ENCODE peak calls at places on chromosomes 1 and 21, in six cellular contexts. K is neuronal stem cell, O is IMR-90, P is mesenchymal stem cell, H is trophoblast cell, W is H1. R is an unnamed sample.

GRCh38 chr1:36160949-36161485 is 5.1 kb downstream of the MAP7D1 start:
- DNase-seq in P (peak), H (no peak), W (no peak), K (no peak), O (peak), R (peak)

GRCh38 chr1:182687361-182687760 is 3.0 kb upstream of the RGS8 start:
- DNase-seq in P (no peak), W (no peak), H (peak), K (no peak), O (no peak), R (no peak)

GRCh38 chr1:18299441-18300338 is 181.0 kb upstream of the KLHDC7A start:
- DNase-seq in H (peak), P (no peak), W (no peak), K (peak), O (no peak), R (peak)

GRCh38 chr1:143625886-143626285 is 345.9 kb downstream of the FAM72C start:
- DNase-seq in O (no peak), K (no peak), W (no peak), P (no peak), H (no peak), R (no peak)

GRCh38 chr1:218324226-218324580 is 20.9 kb upstream of the TGFB2 start:
- DNase-seq in P (no peak), O (no peak), K (no peak), H (no peak), W (no peak), R (no peak)

GRCh38 chr1:60974973-60975372 is 107.4 kb upstream of the NFIA start:
- DNase-seq in K (no peak), H (no peak), W (no peak), P (no peak), O (no peak), R (no peak)

GRCh38 chr1:223456747-223457146 is 63.5 kb downstream of the CCDC185 start:
- DNase-seq in P (no peak), W (no peak), O (no peak), H (no peak), K (no peak), R (no peak)

GRCh38 chr1:15727021-15727420 is 9.0 kb upstream of the SLC25A34 start:
- DNase-seq in K (no peak), H (no peak), P (no peak), W (no peak), O (no peak), R (no peak)

GRCh38 chr1:119544165-119544762 is 37.3 kb downstream of the HSD3B1 start:
- DNase-seq in O (no peak), W (no peak), H (peak), P (peak), K (no peak), R (peak)

GRCh38 chr1:49200738-49201137 is 424.0 kb upstream of the BEND5 start:
- DNase-seq in H (no peak), K (no peak), O (no peak), P (no peak), W (no peak), R (no peak)

GRCh38 chr1:237864338-237865244 is 26.1 kb downstream of the ZP4 start:
- DNase-seq in O (no peak), W (peak), P (peak), H (peak), K (peak), R (peak)

GRCh38 chr21:37073417-37074194 is 552 bp downstream of the TTC3 start:
- DNase-seq in H (peak), O (peak), P (peak), W (no peak), K (no peak), R (no peak)

GRCh38 chr1:46065405-46065804 is 67.0 kb downstream of the PIK3R3 start:
- DNase-seq in K (no peak), P (no peak), O (no peak), H (no peak), W (no peak), R (no peak)

GRCh38 chr1:99965646-99966375 is 4.0 kb upstream of the SLC35A3 start:
- DNase-seq in O (no peak), W (no peak), K (no peak), H (peak), P (no peak), R (no peak)

GRCh38 chr1:20725189-20726106 is 7.1 kb downstream of the SH2D5 start:
- DNase-seq in K (no peak), H (no peak), W (no peak), O (peak), P (peak), R (peak)

GRCh38 chr1:156876281-156876680 is 15.6 kb downstream of the NTRK1 start:
- DNase-seq in W (peak), H (no peak), P (no peak), O (no peak), K (no peak), R (peak)

GRCh38 chr1:61332196-61332753 is 249.9 kb downstream of the NFIA start:
- DNase-seq in O (no peak), K (no peak), P (no peak), H (no peak), W (no peak), R (no peak)

GRCh38 chr1:41954533-41954944 is 35.8 kb upstream of the HIVEP3 start:
- DNase-seq in W (peak), H (peak), K (no peak), O (peak), P (peak), R (peak)

GRCh38 chr1:19831441-19831840 is 16.4 kb upstream of the RNF186 start:
- DNase-seq in K (no peak), H (no peak), P (no peak), O (no peak), W (no peak), R (no peak)

GRCh38 chr1:97796716-97797115 is 124.1 kb downstream of the DPYD start:
- DNase-seq in W (no peak), H (no peak), O (peak), K (no peak), P (peak), R (no peak)

GRCh38 chr1:173302890-173303829 is 96.0 kb upstream of the TNFSF4 start:
- DNase-seq in K (no peak), O (no peak), W (no peak), P (no peak), H (no peak), R (no peak)

GRCh38 chr1:51936531-51936930 is 54.0 kb downstream of the RAB3B start:
- DNase-seq in O (peak), H (peak), W (no peak), P (no peak), K (no peak), R (no peak)

GRCh38 chr21:44408226-44408625 is 47.1 kb upstream of the LRRC3 start:
- DNase-seq in H (no peak), K (no peak), O (no peak), W (no peak), P (no peak), R (no peak)

GRCh38 chr1:66644331-66644730 is 107.9 kb upstream of the DYNLT5 start:
- DNase-seq in K (no peak), W (no peak), O (no peak), H (no peak), P (no peak), R (no peak)

GRCh38 chr21:46457801-46458314 is 833 bp upstream of the DIP2A start:
- DNase-seq in O (peak), P (peak), W (no peak), K (no peak), H (peak), R (peak)

GRCh38 chr1:64147759-64148158 is 55.7 kb upstream of the UBE2U start:
- DNase-seq in H (no peak), K (no peak), O (no peak), W (no peak), P (no peak), R (no peak)

GRCh38 chr1:100834779-100835645 is 59.6 kb downstream of the EXTL2 start:
- DNase-seq in W (no peak), K (no peak), P (no peak), O (peak), H (peak), R (peak)

GRCh38 chr1:78048446-78048845 is 2.7 kb downstream of the GIPC2 start:
- DNase-seq in P (no peak), K (no peak), H (no peak), O (no peak), W (no peak), R (no peak)

GRCh38 chr1:218865591-218865990 is 308.1 kb upstream of the LYPLAL1 start:
- DNase-seq in K (no peak), P (peak), H (peak), O (peak), W (no peak), R (no peak)

GRCh38 chr1:208243522-208243850 is 698 bp downstream of the PLXNA2 start:
- DNase-seq in W (no peak), K (no peak), P (no peak), H (peak), O (no peak), R (no peak)

GRCh38 chr1:231931846-231932454 is 305.4 kb downstream of the DISC1 start:
- DNase-seq in W (peak), K (no peak), O (no peak), H (peak), P (no peak), R (peak)

GRCh38 chr1:197469620-197470210 is 201.7 kb downstream of the CRB1 start:
- DNase-seq in W (no peak), K (no peak), O (no peak), H (no peak), P (no peak), R (no peak)

GRCh38 chr21:36567216-36567917 is 87.4 kb upstream of the CLDN14 start:
- DNase-seq in K (no peak), P (no peak), H (no peak), W (no peak), O (no peak), R (no peak)

GRCh38 chr1:28703629-28704028 is 33.1 kb upstream of the YTHDF2 start:
- DNase-seq in O (no peak), W (no peak), H (no peak), P (no peak), K (no peak), R (no peak)

GRCh38 chr1:17028662-17029188 is 17.0 kb upstream of the ATP13A2 start:
- DNase-seq in P (no peak), K (no peak), O (no peak), H (no peak), W (no peak), R (no peak)

GRCh38 chr1:17027403-17027802 is 15.7 kb upstream of the ATP13A2 start:
- DNase-seq in W (no peak), O (no peak), K (no peak), P (no peak), H (no peak), R (no peak)

GRCh38 chr1:17030186-17030585 is 18.5 kb upstream of the ATP13A2 start:
- DNase-seq in W (no peak), K (no peak), O (no peak), H (peak), P (no peak), R (no peak)

GRCh38 chr1:17024721-17025120 is 13.0 kb upstream of the ATP13A2 start:
- DNase-seq in K (no peak), P (no peak), O (no peak), W (no peak), H (no peak), R (no peak)

GRCh38 chr1:17027900-17028299 is 16.2 kb upstream of the ATP13A2 start:
- DNase-seq in W (no peak), O (no peak), P (no peak), H (no peak), K (no peak), R (no peak)
- H2AFZ ChIP-seq in W (no peak), O (no peak), P (no peak), H (no peak), K (no peak), R (no peak)

GRCh38 chr1:67717876-67718275 is 32.9 kb downstream of the GADD45A start:
- DNase-seq in O (peak), W (no peak), H (peak), K (no peak), P (no peak), R (no peak)

GRCh38 chr1:67719329-67720196 is 34.6 kb downstream of the GADD45A start:
- DNase-seq in W (no peak), O (no peak), H (no peak), K (no peak), P (no peak), R (no peak)

GRCh38 chr1:67716800-67717199 is 31.8 kb downstream of the GADD45A start:
- DNase-seq in P (no peak), W (no peak), K (no peak), O (peak), H (no peak), R (no peak)

GRCh38 chr1:67713071-67713806 is 28.2 kb downstream of the GADD45A start:
- DNase-seq in H (no peak), O (peak), P (peak), W (no peak), K (no peak), R (no peak)

DNA sequence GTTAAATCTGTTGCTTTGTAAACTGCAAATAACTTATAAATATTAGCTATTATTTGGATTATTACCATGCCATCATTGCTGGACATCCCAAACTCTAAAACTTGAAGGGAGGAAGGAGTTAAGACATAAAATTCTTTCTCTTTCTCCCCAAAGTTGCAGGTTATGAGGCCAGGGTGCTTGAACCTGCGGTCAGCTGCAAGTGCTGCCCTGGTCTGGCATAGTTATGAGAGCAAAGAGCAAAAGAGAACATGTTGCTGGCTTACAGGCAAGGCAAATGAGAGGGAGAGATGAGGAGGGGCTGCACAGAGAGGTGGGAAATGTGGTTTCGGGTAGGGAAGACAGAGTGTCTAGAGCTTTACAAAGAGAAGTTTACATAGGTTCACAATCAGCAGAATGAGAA is 30.8 kb downstream of the GADD45A start:
- DNase-seq in K (no peak), O (no peak), P (no peak), W (no peak), H (no peak), R (no peak)
- H3K23ac ChIP-seq in K (no peak), O (no peak), P (no peak), W (no peak), H (no peak), R (no peak)

DNA sequence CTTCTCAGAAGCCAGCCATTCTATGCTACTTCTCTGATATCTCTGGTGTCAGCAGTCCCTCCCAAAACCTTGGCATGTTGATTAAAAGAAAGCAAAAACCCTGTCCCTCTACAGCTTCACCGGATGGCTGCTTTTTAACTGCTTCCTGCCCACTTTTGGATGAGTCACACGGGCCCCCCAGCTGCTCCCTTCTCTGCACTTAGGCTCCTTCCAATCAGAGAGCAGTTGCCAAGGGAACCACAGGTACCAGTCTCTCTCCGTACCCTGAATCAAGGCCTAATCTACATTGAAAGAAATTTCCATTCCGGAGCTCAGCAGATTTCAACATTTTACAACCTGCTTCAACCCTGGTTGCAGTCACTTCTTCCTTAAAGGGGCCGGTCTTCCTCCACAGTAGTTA is 70.6 kb upstream of the GJB5 start:
- DNase-seq in W (peak), H (no peak), P (no peak), O (no peak), K (no peak), R (peak)
- H2AFZ ChIP-seq in W (peak), H (no peak), P (no peak), O (no peak), K (peak), R (peak)

DNA sequence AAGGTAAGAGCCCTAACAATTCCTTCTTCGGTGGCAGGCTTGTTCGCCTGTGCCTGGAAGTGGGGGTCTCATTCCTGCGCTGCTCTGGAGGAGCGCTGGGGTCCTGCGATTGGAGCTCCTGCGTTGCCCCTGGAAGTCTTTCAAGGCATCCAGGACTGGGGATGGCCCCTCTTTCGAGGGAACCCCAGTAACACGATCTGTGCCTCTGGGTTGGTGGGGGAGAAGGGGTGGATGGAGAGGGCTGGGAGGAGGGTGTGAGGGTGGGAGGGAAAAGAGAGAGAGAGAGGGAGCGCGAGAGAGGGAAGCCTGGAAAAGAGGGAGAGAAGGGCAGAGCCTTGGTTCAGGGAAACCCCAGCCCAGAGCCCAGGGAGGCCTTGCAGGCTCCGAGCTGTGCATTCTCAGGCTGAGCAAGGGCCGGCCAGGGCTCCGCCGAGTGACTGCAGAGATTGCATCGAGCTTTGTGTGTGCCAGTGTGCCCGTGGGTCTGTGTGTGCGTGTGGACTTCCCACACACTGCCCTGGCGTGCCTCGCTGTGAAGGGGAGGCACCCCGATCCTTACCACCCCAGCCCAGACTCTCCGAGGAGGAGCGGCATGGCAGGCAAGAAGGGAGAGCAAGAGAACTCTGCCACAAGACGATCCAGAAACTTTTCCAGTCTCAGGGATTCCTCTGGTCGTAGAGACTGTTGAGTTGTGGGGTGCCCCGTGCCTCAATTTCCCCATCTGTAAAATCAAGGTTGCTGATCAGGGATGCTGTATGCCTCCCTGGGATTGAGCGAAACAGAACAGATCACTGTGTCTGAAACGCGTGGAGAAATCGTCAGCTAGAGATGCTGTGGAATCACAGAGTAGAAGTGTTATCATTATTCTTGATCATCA is 609 bp downstream of the BCL9 start:
- DNase-seq in H (no peak), O (peak), P (peak), W (peak), K (no peak), R (peak)
- H3K23ac ChIP-seq in H (no peak), O (peak), P (peak), W (no peak), K (peak), R (no peak)

DNA sequence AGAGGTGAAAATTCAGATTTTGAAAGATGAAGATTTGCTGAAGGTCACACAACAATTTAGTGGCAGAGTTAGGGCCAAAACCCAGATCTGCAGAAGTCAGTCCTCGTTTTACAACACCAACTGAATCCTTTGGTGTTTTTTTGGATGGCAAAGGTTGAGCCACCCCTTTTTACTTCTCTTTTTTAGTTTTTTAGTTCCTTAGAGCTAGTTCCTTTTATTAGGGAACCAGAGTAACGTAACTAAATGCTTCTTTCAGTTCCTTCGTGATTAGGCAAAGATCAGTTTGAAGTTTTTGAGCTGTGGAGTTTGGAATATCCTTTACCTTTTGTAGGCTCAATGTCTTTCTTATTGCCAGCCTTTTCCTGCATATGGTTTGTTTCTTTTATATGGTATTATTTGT is 67.9 kb upstream of the ARID1A start:
- DNase-seq in P (no peak), O (no peak), H (no peak), W (no peak), K (no peak), R (no peak)
- H2AFZ ChIP-seq in P (no peak), O (no peak), H (no peak), W (no peak), K (no peak), R (no peak)

GRCh38 chr1:40662864-40663263 is 2.6 kb downstream of the RIMS3 start:
- DNase-seq in O (peak), K (no peak), W (no peak), H (no peak), P (peak), R (no peak)

GRCh38 chr1:40663324-40664166 is 1.9 kb downstream of the RIMS3 start:
- DNase-seq in W (no peak), P (no peak), K (no peak), H (no peak), O (no peak), R (no peak)

GRCh38 chr1:40664167-40664537 is 1.3 kb downstream of the RIMS3 start:
- DNase-seq in O (no peak), H (no peak), K (no peak), P (no peak), W (no peak), R (no peak)

GRCh38 chr1:40664791-40665190 is 691 bp downstream of the RIMS3 start:
- DNase-seq in H (no peak), K (no peak), O (no peak), W (no peak), P (no peak), R (no peak)

DNA sequence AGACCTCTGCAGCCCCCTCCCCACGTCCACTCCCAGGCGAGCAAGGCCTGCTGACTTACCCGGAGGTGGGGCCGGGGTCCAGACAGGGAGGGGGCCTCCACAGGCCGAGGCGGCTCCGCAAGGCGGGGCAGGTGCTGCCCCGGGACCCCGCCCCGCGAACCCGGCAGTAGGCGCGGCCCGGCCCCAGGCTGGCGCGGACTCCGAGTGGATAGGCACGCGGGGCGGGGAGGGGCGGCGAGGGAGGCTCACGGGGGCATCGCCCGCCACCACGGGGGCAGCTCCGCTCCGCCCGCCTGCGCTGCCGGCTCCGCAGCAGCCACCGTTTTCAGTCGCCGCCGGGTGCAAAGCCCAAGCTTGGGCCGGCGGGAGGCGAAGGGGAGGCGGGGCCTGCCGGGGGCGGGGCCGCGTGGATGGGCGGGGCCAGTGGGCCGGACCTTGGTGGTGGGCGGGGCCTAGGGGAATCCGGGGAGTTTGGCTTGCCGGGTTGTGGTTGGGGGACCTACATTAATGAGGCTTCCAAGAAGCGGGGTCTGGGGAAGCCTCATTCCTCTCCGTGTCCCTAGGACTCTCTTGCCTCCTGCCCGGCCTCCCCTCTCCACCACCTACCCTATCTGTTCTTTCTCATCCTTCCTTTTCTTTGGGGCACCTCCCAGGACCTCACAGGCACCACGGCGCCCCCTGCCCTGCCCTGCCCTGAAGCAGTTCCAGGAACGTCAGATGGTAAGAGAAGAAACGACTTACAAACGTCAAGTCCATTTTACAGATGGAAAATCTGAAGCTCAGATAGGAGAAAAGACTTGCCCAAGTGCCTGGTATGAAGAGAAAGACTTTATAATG is at the start of gene RIMS3:
- DNase-seq in O (peak), H (peak), K (peak), W (no peak), P (peak), R (peak)
- H3K23ac ChIP-seq in O (no peak), H (no peak), K (peak), W (no peak), P (no peak), R (no peak)

R was measured in H9.